ENCODE peak calls at places on chromosomes 2 and 18, in ten cellular contexts. One of them, this sample, is unnamed.

GRCh38 chr18:26003817-26004216 is 86.6 kb downstream of the SS18 start:
- DNase-seq in stimulated activated CD4-positive, alpha-beta T cell treated with anti-CD3 and anti-CD28 coated beads, Interleukin-15, amount 100 ng/mL, for 1 hour: no peak
- DNase-seq in mucosa of descending colon: no peak
- DNase-seq in effector CD4-positive, alpha-beta T cell: no peak
- DNase-seq in midbrain: no peak
- DNase-seq in heart left ventricle: no peak
- DNase-seq in NCI-H510A: no peak
- DNase-seq in body of pancreas: no peak
- DNase-seq in HS-27A: no peak
- DNase-seq in endothelial cell: no peak
- DNase-seq in this sample: no peak

GRCh38 chr2:183244300-183244849 is 120.1 kb downstream of the NUP35 start:
- DNase-seq in stimulated activated CD4-positive, alpha-beta T cell treated with anti-CD3 and anti-CD28 coated beads, Interleukin-15, amount 100 ng/mL, for 1 hour: no peak
- DNase-seq in mucosa of descending colon: no peak
- DNase-seq in effector CD4-positive, alpha-beta T cell: no peak
- DNase-seq in midbrain: no peak
- DNase-seq in heart left ventricle: no peak
- DNase-seq in NCI-H510A: peak
- DNase-seq in body of pancreas: peak
- DNase-seq in HS-27A: no peak
- DNase-seq in endothelial cell: no peak
- DNase-seq in this sample: no peak

GRCh38 chr2:169860149-169860548 is 32.9 kb downstream of the UBR3 start:
- DNase-seq in stimulated activated CD4-positive, alpha-beta T cell treated with anti-CD3 and anti-CD28 coated beads, Interleukin-15, amount 100 ng/mL, for 1 hour: no peak
- DNase-seq in mucosa of descending colon: no peak
- DNase-seq in effector CD4-positive, alpha-beta T cell: no peak
- DNase-seq in midbrain: no peak
- DNase-seq in heart left ventricle: no peak
- DNase-seq in NCI-H510A: no peak
- DNase-seq in body of pancreas: no peak
- DNase-seq in HS-27A: no peak
- DNase-seq in endothelial cell: no peak
- DNase-seq in this sample: no peak

GRCh38 chr2:137961602-137962001 is 2.7 kb upstream of the HNMT start:
- DNase-seq in stimulated activated CD4-positive, alpha-beta T cell treated with anti-CD3 and anti-CD28 coated beads, Interleukin-15, amount 100 ng/mL, for 1 hour: no peak
- DNase-seq in mucosa of descending colon: no peak
- DNase-seq in effector CD4-positive, alpha-beta T cell: no peak
- DNase-seq in midbrain: no peak
- DNase-seq in heart left ventricle: no peak
- DNase-seq in NCI-H510A: no peak
- DNase-seq in body of pancreas: no peak
- DNase-seq in HS-27A: no peak
- DNase-seq in endothelial cell: no peak
- DNase-seq in this sample: no peak

GRCh38 chr2:79090678-79091077 is 2.9 kb upstream of the REG1B start:
- DNase-seq in stimulated activated CD4-positive, alpha-beta T cell treated with anti-CD3 and anti-CD28 coated beads, Interleukin-15, amount 100 ng/mL, for 1 hour: no peak
- DNase-seq in mucosa of descending colon: no peak
- DNase-seq in effector CD4-positive, alpha-beta T cell: no peak
- DNase-seq in midbrain: no peak
- DNase-seq in heart left ventricle: no peak
- DNase-seq in NCI-H510A: no peak
- DNase-seq in body of pancreas: no peak
- DNase-seq in HS-27A: no peak
- DNase-seq in endothelial cell: no peak
- DNase-seq in this sample: no peak

GRCh38 chr2:9843229-9844035 is at the start of gene TAF1B:
- DNase-seq in stimulated activated CD4-positive, alpha-beta T cell treated with anti-CD3 and anti-CD28 coated beads, Interleukin-15, amount 100 ng/mL, for 1 hour: peak
- DNase-seq in mucosa of descending colon: peak
- DNase-seq in effector CD4-positive, alpha-beta T cell: peak
- DNase-seq in midbrain: peak
- DNase-seq in heart left ventricle: peak
- DNase-seq in NCI-H510A: peak
- DNase-seq in body of pancreas: peak
- DNase-seq in HS-27A: peak
- DNase-seq in endothelial cell: peak
- DNase-seq in this sample: peak

GRCh38 chr18:45728341-45729010 is 4.5 kb downstream of the SLC14A1 start:
- DNase-seq in stimulated activated CD4-positive, alpha-beta T cell treated with anti-CD3 and anti-CD28 coated beads, Interleukin-15, amount 100 ng/mL, for 1 hour: no peak
- DNase-seq in mucosa of descending colon: no peak
- DNase-seq in effector CD4-positive, alpha-beta T cell: no peak
- DNase-seq in midbrain: no peak
- DNase-seq in heart left ventricle: no peak
- DNase-seq in NCI-H510A: no peak
- DNase-seq in body of pancreas: no peak
- DNase-seq in HS-27A: no peak
- DNase-seq in endothelial cell: no peak
- DNase-seq in this sample: no peak

GRCh38 chr18:55988537-55988936 is 400.5 kb upstream of the TCF4 start:
- DNase-seq in stimulated activated CD4-positive, alpha-beta T cell treated with anti-CD3 and anti-CD28 coated beads, Interleukin-15, amount 100 ng/mL, for 1 hour: no peak
- DNase-seq in mucosa of descending colon: no peak
- DNase-seq in effector CD4-positive, alpha-beta T cell: no peak
- DNase-seq in midbrain: no peak
- DNase-seq in heart left ventricle: peak
- DNase-seq in NCI-H510A: no peak
- DNase-seq in body of pancreas: no peak
- DNase-seq in HS-27A: no peak
- DNase-seq in endothelial cell: no peak
- DNase-seq in this sample: no peak

GRCh38 chr2:41498791-41499190 is 549.0 kb upstream of the PKDCC start:
- DNase-seq in stimulated activated CD4-positive, alpha-beta T cell treated with anti-CD3 and anti-CD28 coated beads, Interleukin-15, amount 100 ng/mL, for 1 hour: no peak
- DNase-seq in mucosa of descending colon: no peak
- DNase-seq in effector CD4-positive, alpha-beta T cell: no peak
- DNase-seq in midbrain: no peak
- DNase-seq in heart left ventricle: no peak
- DNase-seq in NCI-H510A: no peak
- DNase-seq in body of pancreas: no peak
- DNase-seq in HS-27A: no peak
- DNase-seq in endothelial cell: no peak
- DNase-seq in this sample: no peak

GRCh38 chr2:101517753-101518152 is 42.8 kb upstream of the RFX8 start:
- DNase-seq in stimulated activated CD4-positive, alpha-beta T cell treated with anti-CD3 and anti-CD28 coated beads, Interleukin-15, amount 100 ng/mL, for 1 hour: no peak
- DNase-seq in mucosa of descending colon: no peak
- DNase-seq in effector CD4-positive, alpha-beta T cell: no peak
- DNase-seq in midbrain: no peak
- DNase-seq in heart left ventricle: no peak
- DNase-seq in NCI-H510A: no peak
- DNase-seq in body of pancreas: no peak
- DNase-seq in HS-27A: no peak
- DNase-seq in endothelial cell: no peak
- DNase-seq in this sample: no peak

GRCh38 chr2:169781249-169782013 is 17.2 kb upstream of the SSB start:
- DNase-seq in stimulated activated CD4-positive, alpha-beta T cell treated with anti-CD3 and anti-CD28 coated beads, Interleukin-15, amount 100 ng/mL, for 1 hour: no peak
- DNase-seq in mucosa of descending colon: no peak
- DNase-seq in effector CD4-positive, alpha-beta T cell: no peak
- DNase-seq in midbrain: no peak
- DNase-seq in heart left ventricle: no peak
- DNase-seq in NCI-H510A: no peak
- DNase-seq in body of pancreas: no peak
- DNase-seq in HS-27A: no peak
- DNase-seq in endothelial cell: no peak
- DNase-seq in this sample: no peak

GRCh38 chr18:5527603-5528002 is 16.2 kb downstream of the EPB41L3 start:
- DNase-seq in stimulated activated CD4-positive, alpha-beta T cell treated with anti-CD3 and anti-CD28 coated beads, Interleukin-15, amount 100 ng/mL, for 1 hour: no peak
- DNase-seq in mucosa of descending colon: no peak
- DNase-seq in effector CD4-positive, alpha-beta T cell: no peak
- DNase-seq in midbrain: no peak
- DNase-seq in heart left ventricle: no peak
- DNase-seq in NCI-H510A: no peak
- DNase-seq in body of pancreas: peak
- DNase-seq in HS-27A: no peak
- DNase-seq in endothelial cell: no peak
- DNase-seq in this sample: no peak

GRCh38 chr2:74383254-74383653 is 3.1 kb upstream of the DCTN1 start:
- DNase-seq in stimulated activated CD4-positive, alpha-beta T cell treated with anti-CD3 and anti-CD28 coated beads, Interleukin-15, amount 100 ng/mL, for 1 hour: no peak
- DNase-seq in mucosa of descending colon: no peak
- DNase-seq in effector CD4-positive, alpha-beta T cell: no peak
- DNase-seq in midbrain: no peak
- DNase-seq in heart left ventricle: no peak
- DNase-seq in NCI-H510A: no peak
- DNase-seq in body of pancreas: peak
- DNase-seq in HS-27A: no peak
- DNase-seq in endothelial cell: no peak
- DNase-seq in this sample: no peak

GRCh38 chr18:77087391-77088141 is 45.0 kb downstream of the MBP start:
- DNase-seq in stimulated activated CD4-positive, alpha-beta T cell treated with anti-CD3 and anti-CD28 coated beads, Interleukin-15, amount 100 ng/mL, for 1 hour: no peak
- DNase-seq in mucosa of descending colon: peak
- DNase-seq in effector CD4-positive, alpha-beta T cell: no peak
- DNase-seq in midbrain: no peak
- DNase-seq in heart left ventricle: peak
- DNase-seq in NCI-H510A: no peak
- DNase-seq in body of pancreas: no peak
- DNase-seq in HS-27A: no peak
- DNase-seq in endothelial cell: peak
- DNase-seq in this sample: peak

GRCh38 chr18:45839415-45840395 is 14.2 kb downstream of the SIGLEC15 start:
- DNase-seq in stimulated activated CD4-positive, alpha-beta T cell treated with anti-CD3 and anti-CD28 coated beads, Interleukin-15, amount 100 ng/mL, for 1 hour: no peak
- DNase-seq in mucosa of descending colon: peak
- DNase-seq in effector CD4-positive, alpha-beta T cell: no peak
- DNase-seq in midbrain: no peak
- DNase-seq in heart left ventricle: no peak
- DNase-seq in NCI-H510A: peak
- DNase-seq in body of pancreas: peak
- DNase-seq in HS-27A: peak
- DNase-seq in endothelial cell: peak
- DNase-seq in this sample: no peak

GRCh38 chr2:80048296-80048695 is 256.3 kb downstream of the LRRTM1 start:
- DNase-seq in stimulated activated CD4-positive, alpha-beta T cell treated with anti-CD3 and anti-CD28 coated beads, Interleukin-15, amount 100 ng/mL, for 1 hour: no peak
- DNase-seq in mucosa of descending colon: no peak
- DNase-seq in effector CD4-positive, alpha-beta T cell: no peak
- DNase-seq in midbrain: no peak
- DNase-seq in heart left ventricle: no peak
- DNase-seq in NCI-H510A: no peak
- DNase-seq in body of pancreas: no peak
- DNase-seq in HS-27A: no peak
- DNase-seq in endothelial cell: no peak
- DNase-seq in this sample: no peak

GRCh38 chr18:62897153-62897552 is 181.8 kb downstream of the PHLPP1 start:
- DNase-seq in stimulated activated CD4-positive, alpha-beta T cell treated with anti-CD3 and anti-CD28 coated beads, Interleukin-15, amount 100 ng/mL, for 1 hour: no peak
- DNase-seq in mucosa of descending colon: no peak
- DNase-seq in effector CD4-positive, alpha-beta T cell: no peak
- DNase-seq in midbrain: no peak
- DNase-seq in heart left ventricle: no peak
- DNase-seq in NCI-H510A: no peak
- DNase-seq in body of pancreas: no peak
- DNase-seq in HS-27A: no peak
- DNase-seq in endothelial cell: no peak
- DNase-seq in this sample: no peak

GRCh38 chr2:133977385-133977784 is 276.5 kb upstream of the MGAT5 start:
- DNase-seq in stimulated activated CD4-positive, alpha-beta T cell treated with anti-CD3 and anti-CD28 coated beads, Interleukin-15, amount 100 ng/mL, for 1 hour: no peak
- DNase-seq in mucosa of descending colon: no peak
- DNase-seq in effector CD4-positive, alpha-beta T cell: no peak
- DNase-seq in midbrain: peak
- DNase-seq in heart left ventricle: no peak
- DNase-seq in NCI-H510A: no peak
- DNase-seq in body of pancreas: no peak
- DNase-seq in HS-27A: no peak
- DNase-seq in endothelial cell: no peak
- DNase-seq in this sample: no peak

GRCh38 chr2:169237286-169237685 is 125.0 kb downstream of the LRP2 start:
- DNase-seq in stimulated activated CD4-positive, alpha-beta T cell treated with anti-CD3 and anti-CD28 coated beads, Interleukin-15, amount 100 ng/mL, for 1 hour: no peak
- DNase-seq in mucosa of descending colon: no peak
- DNase-seq in effector CD4-positive, alpha-beta T cell: no peak
- DNase-seq in midbrain: no peak
- DNase-seq in heart left ventricle: no peak
- DNase-seq in NCI-H510A: no peak
- DNase-seq in body of pancreas: no peak
- DNase-seq in HS-27A: no peak
- DNase-seq in endothelial cell: no peak
- DNase-seq in this sample: no peak

GRCh38 chr2:235694721-235695601 is 201.1 kb downstream of the AGAP1 start:
- DNase-seq in stimulated activated CD4-positive, alpha-beta T cell treated with anti-CD3 and anti-CD28 coated beads, Interleukin-15, amount 100 ng/mL, for 1 hour: no peak
- DNase-seq in mucosa of descending colon: no peak
- DNase-seq in effector CD4-positive, alpha-beta T cell: no peak
- DNase-seq in midbrain: no peak
- DNase-seq in heart left ventricle: no peak
- DNase-seq in NCI-H510A: no peak
- DNase-seq in body of pancreas: no peak
- DNase-seq in HS-27A: no peak
- DNase-seq in endothelial cell: no peak
- DNase-seq in this sample: no peak

GRCh38 chr18:38551881-38552280 is 986.3 kb upstream of the CELF4 start:
- DNase-seq in stimulated activated CD4-positive, alpha-beta T cell treated with anti-CD3 and anti-CD28 coated beads, Interleukin-15, amount 100 ng/mL, for 1 hour: no peak
- DNase-seq in mucosa of descending colon: no peak
- DNase-seq in effector CD4-positive, alpha-beta T cell: no peak
- DNase-seq in midbrain: no peak
- DNase-seq in heart left ventricle: peak
- DNase-seq in NCI-H510A: no peak
- DNase-seq in body of pancreas: no peak
- DNase-seq in HS-27A: no peak
- DNase-seq in endothelial cell: no peak
- DNase-seq in this sample: no peak

GRCh38 chr18:23356915-23357421 is 96.1 kb upstream of the RIOK3 start:
- DNase-seq in stimulated activated CD4-positive, alpha-beta T cell treated with anti-CD3 and anti-CD28 coated beads, Interleukin-15, amount 100 ng/mL, for 1 hour: no peak
- DNase-seq in mucosa of descending colon: no peak
- DNase-seq in effector CD4-positive, alpha-beta T cell: no peak
- DNase-seq in midbrain: no peak
- DNase-seq in heart left ventricle: no peak
- DNase-seq in NCI-H510A: no peak
- DNase-seq in body of pancreas: peak
- DNase-seq in HS-27A: no peak
- DNase-seq in endothelial cell: no peak
- DNase-seq in this sample: no peak

GRCh38 chr2:107218208-107218607 is 332.2 kb upstream of the ST6GAL2 start:
- DNase-seq in stimulated activated CD4-positive, alpha-beta T cell treated with anti-CD3 and anti-CD28 coated beads, Interleukin-15, amount 100 ng/mL, for 1 hour: no peak
- DNase-seq in mucosa of descending colon: no peak
- DNase-seq in effector CD4-positive, alpha-beta T cell: no peak
- DNase-seq in midbrain: no peak
- DNase-seq in heart left ventricle: no peak
- DNase-seq in NCI-H510A: no peak
- DNase-seq in body of pancreas: no peak
- DNase-seq in HS-27A: no peak
- DNase-seq in endothelial cell: no peak
- DNase-seq in this sample: no peak

GRCh38 chr18:80148316-80149199 is 39.5 kb downstream of the ADNP2 start:
- DNase-seq in stimulated activated CD4-positive, alpha-beta T cell treated with anti-CD3 and anti-CD28 coated beads, Interleukin-15, amount 100 ng/mL, for 1 hour: no peak
- DNase-seq in mucosa of descending colon: peak
- DNase-seq in effector CD4-positive, alpha-beta T cell: no peak
- DNase-seq in midbrain: no peak
- DNase-seq in heart left ventricle: no peak
- DNase-seq in NCI-H510A: no peak
- DNase-seq in body of pancreas: peak
- DNase-seq in HS-27A: no peak
- DNase-seq in endothelial cell: no peak
- DNase-seq in this sample: no peak

GRCh38 chr2:237171396-237171795 is 85.7 kb downstream of the COPS8 start:
- DNase-seq in stimulated activated CD4-positive, alpha-beta T cell treated with anti-CD3 and anti-CD28 coated beads, Interleukin-15, amount 100 ng/mL, for 1 hour: no peak
- DNase-seq in mucosa of descending colon: no peak
- DNase-seq in effector CD4-positive, alpha-beta T cell: no peak
- DNase-seq in midbrain: no peak
- DNase-seq in heart left ventricle: no peak
- DNase-seq in NCI-H510A: no peak
- DNase-seq in body of pancreas: peak
- DNase-seq in HS-27A: no peak
- DNase-seq in endothelial cell: no peak
- DNase-seq in this sample: no peak

GRCh38 chr18:27004056-27004829 is 138.7 kb upstream of the AQP4 start:
- DNase-seq in stimulated activated CD4-positive, alpha-beta T cell treated with anti-CD3 and anti-CD28 coated beads, Interleukin-15, amount 100 ng/mL, for 1 hour: no peak
- DNase-seq in mucosa of descending colon: no peak
- DNase-seq in effector CD4-positive, alpha-beta T cell: no peak
- DNase-seq in midbrain: peak
- DNase-seq in heart left ventricle: no peak
- DNase-seq in NCI-H510A: no peak
- DNase-seq in body of pancreas: no peak
- DNase-seq in HS-27A: no peak
- DNase-seq in endothelial cell: no peak
- DNase-seq in this sample: no peak

GRCh38 chr2:57981369-57981768 is 65.2 kb upstream of the VRK2 start:
- DNase-seq in stimulated activated CD4-positive, alpha-beta T cell treated with anti-CD3 and anti-CD28 coated beads, Interleukin-15, amount 100 ng/mL, for 1 hour: no peak
- DNase-seq in mucosa of descending colon: no peak
- DNase-seq in effector CD4-positive, alpha-beta T cell: no peak
- DNase-seq in midbrain: no peak
- DNase-seq in heart left ventricle: no peak
- DNase-seq in NCI-H510A: no peak
- DNase-seq in body of pancreas: no peak
- DNase-seq in HS-27A: peak
- DNase-seq in endothelial cell: no peak
- DNase-seq in this sample: no peak

GRCh38 chr2:16828828-16829160 is 163.2 kb upstream of the CYRIA start:
- DNase-seq in stimulated activated CD4-positive, alpha-beta T cell treated with anti-CD3 and anti-CD28 coated beads, Interleukin-15, amount 100 ng/mL, for 1 hour: no peak
- DNase-seq in mucosa of descending colon: no peak
- DNase-seq in effector CD4-positive, alpha-beta T cell: no peak
- DNase-seq in midbrain: no peak
- DNase-seq in heart left ventricle: no peak
- DNase-seq in NCI-H510A: no peak
- DNase-seq in body of pancreas: peak
- DNase-seq in HS-27A: no peak
- DNase-seq in endothelial cell: no peak
- DNase-seq in this sample: no peak

This sample was measured in neuronal stem cell.